ENCODE peak calls at places on chromosomes 1 and 21, in eight cellular contexts. P, W, F, X, Z, A, R and D are unnamed samples.

GRCh38 chr1:29197590-29197924 is 15.9 kb upstream of the SRSF4 start:
- DNase-seq in P (peak), W (no peak), F (no peak), X (no peak), Z (peak), A (peak), R (peak), D (no peak)

GRCh38 chr1:89987170-89987819 is 7.6 kb upstream of the ZNF326 start:
- DNase-seq in P (peak), W (no peak), F (peak), X (peak), Z (peak), A (peak), R (peak), D (peak)

GRCh38 chr1:43577647-43578542 is 47.2 kb downstream of the PTPRF start:
- DNase-seq in P (no peak), W (no peak), F (no peak), X (no peak), Z (no peak), A (no peak), R (no peak), D (no peak)

GRCh38 chr1:7572654-7573152 is 198.4 kb upstream of the VAMP3 start:
- DNase-seq in P (no peak), W (no peak), F (no peak), X (no peak), Z (no peak), A (peak), R (no peak), D (no peak)

GRCh38 chr1:93324486-93325464 is 20.9 kb upstream of the DR1 start:
- DNase-seq in P (peak), W (no peak), F (no peak), X (no peak), Z (peak), A (peak), R (no peak), D (no peak)

GRCh38 chr1:204319462-204319861 is 40.3 kb downstream of the PLEKHA6 start:
- DNase-seq in P (peak), W (no peak), F (no peak), X (no peak), Z (peak), A (peak), R (peak), D (no peak)

GRCh38 chr1:7489586-7489985 is 281.5 kb upstream of the VAMP3 start:
- DNase-seq in P (no peak), W (no peak), F (no peak), X (no peak), Z (no peak), A (no peak), R (no peak), D (no peak)

GRCh38 chr21:31901342-31901741 is 28.5 kb downstream of the HUNK start:
- DNase-seq in P (no peak), W (no peak), F (no peak), X (no peak), Z (no peak), A (no peak), R (no peak), D (no peak)

GRCh38 chr1:112061056-112061455 is 71.6 kb upstream of the KCND3 start:
- DNase-seq in P (no peak), W (no peak), F (no peak), X (no peak), Z (no peak), A (peak), R (no peak), D (no peak)